ENCODE peak calls at places on chromosome 2, in ten cellular contexts. One of them, this sample, is unnamed.

GRCh38 chr2:68240446-68240845 is 11.9 kb downstream of the PPP3R1 start:
- DNase-seq in NCI-H1436: no peak
- DNase-seq in CD8-positive, alpha-beta T cell: no peak
- DNase-seq in CD8-positive, alpha-beta memory T cell: no peak
- DNase-seq in HFFc6: no peak
- DNase-seq in renal cortical epithelial cell: no peak
- DNase-seq in NCI-H1092: no peak
- DNase-seq in uterus: no peak
- DNase-seq in activated naive CD4-positive, alpha-beta T cell treated with anti-CD3 and anti-CD28 coated beads, Interleukin-2, amount 50 U/mL, for 72 hours: no peak
- DNase-seq in activated T-cell treated with anti-CD3 and anti-CD28 coated beads, Interleukin-2, amount 50 U/mL, for 24 hours: no peak
- DNase-seq in this sample: no peak

GRCh38 chr2:133266926-133267590 is 301.2 kb downstream of the NCKAP5 start:
- DNase-seq in NCI-H1436: no peak
- DNase-seq in CD8-positive, alpha-beta T cell: no peak
- DNase-seq in CD8-positive, alpha-beta memory T cell: no peak
- DNase-seq in HFFc6: no peak
- DNase-seq in renal cortical epithelial cell: no peak
- DNase-seq in NCI-H1092: no peak
- DNase-seq in uterus: no peak
- DNase-seq in activated naive CD4-positive, alpha-beta T cell treated with anti-CD3 and anti-CD28 coated beads, Interleukin-2, amount 50 U/mL, for 72 hours: no peak
- DNase-seq in activated T-cell treated with anti-CD3 and anti-CD28 coated beads, Interleukin-2, amount 50 U/mL, for 24 hours: no peak
- DNase-seq in this sample: no peak

GRCh38 chr2:219552382-219553167 is 8.7 kb downstream of the TMEM198 start:
- DNase-seq in NCI-H1436: peak
- DNase-seq in CD8-positive, alpha-beta T cell: peak
- DNase-seq in CD8-positive, alpha-beta memory T cell: peak
- DNase-seq in HFFc6: peak
- DNase-seq in renal cortical epithelial cell: peak
- DNase-seq in NCI-H1092: peak
- DNase-seq in uterus: peak
- DNase-seq in activated naive CD4-positive, alpha-beta T cell treated with anti-CD3 and anti-CD28 coated beads, Interleukin-2, amount 50 U/mL, for 72 hours: peak
- DNase-seq in activated T-cell treated with anti-CD3 and anti-CD28 coated beads, Interleukin-2, amount 50 U/mL, for 24 hours: peak
- DNase-seq in this sample: peak

GRCh38 chr2:69830045-69830905 is 815 bp downstream of the GMCL1 start:
- DNase-seq in NCI-H1436: no peak
- DNase-seq in CD8-positive, alpha-beta T cell: peak
- DNase-seq in CD8-positive, alpha-beta memory T cell: peak
- DNase-seq in HFFc6: peak
- DNase-seq in renal cortical epithelial cell: peak
- DNase-seq in NCI-H1092: no peak
- DNase-seq in uterus: no peak
- DNase-seq in activated naive CD4-positive, alpha-beta T cell treated with anti-CD3 and anti-CD28 coated beads, Interleukin-2, amount 50 U/mL, for 72 hours: peak
- DNase-seq in activated T-cell treated with anti-CD3 and anti-CD28 coated beads, Interleukin-2, amount 50 U/mL, for 24 hours: no peak
- DNase-seq in this sample: peak

GRCh38 chr2:38158361-38159128 is 82.6 kb upstream of the CYP1B1 start:
- DNase-seq in NCI-H1436: no peak
- DNase-seq in CD8-positive, alpha-beta T cell: no peak
- DNase-seq in CD8-positive, alpha-beta memory T cell: no peak
- DNase-seq in HFFc6: no peak
- DNase-seq in renal cortical epithelial cell: no peak
- DNase-seq in NCI-H1092: no peak
- DNase-seq in uterus: no peak
- DNase-seq in activated naive CD4-positive, alpha-beta T cell treated with anti-CD3 and anti-CD28 coated beads, Interleukin-2, amount 50 U/mL, for 72 hours: no peak
- DNase-seq in activated T-cell treated with anti-CD3 and anti-CD28 coated beads, Interleukin-2, amount 50 U/mL, for 24 hours: no peak
- DNase-seq in this sample: no peak

GRCh38 chr2:38750011-38750792 is 959 bp downstream of the SRSF7 start:
- DNase-seq in NCI-H1436: peak
- DNase-seq in CD8-positive, alpha-beta T cell: peak
- DNase-seq in CD8-positive, alpha-beta memory T cell: peak
- DNase-seq in HFFc6: no peak
- DNase-seq in renal cortical epithelial cell: no peak
- DNase-seq in NCI-H1092: no peak
- DNase-seq in uterus: peak
- DNase-seq in activated naive CD4-positive, alpha-beta T cell treated with anti-CD3 and anti-CD28 coated beads, Interleukin-2, amount 50 U/mL, for 72 hours: no peak
- DNase-seq in activated T-cell treated with anti-CD3 and anti-CD28 coated beads, Interleukin-2, amount 50 U/mL, for 24 hours: peak
- DNase-seq in this sample: no peak

GRCh38 chr2:102331311-102331980 is 20.1 kb downstream of the IL1RL1 start:
- DNase-seq in NCI-H1436: no peak
- DNase-seq in CD8-positive, alpha-beta T cell: no peak
- DNase-seq in CD8-positive, alpha-beta memory T cell: no peak
- DNase-seq in HFFc6: no peak
- DNase-seq in renal cortical epithelial cell: no peak
- DNase-seq in NCI-H1092: no peak
- DNase-seq in uterus: no peak
- DNase-seq in activated naive CD4-positive, alpha-beta T cell treated with anti-CD3 and anti-CD28 coated beads, Interleukin-2, amount 50 U/mL, for 72 hours: no peak
- DNase-seq in activated T-cell treated with anti-CD3 and anti-CD28 coated beads, Interleukin-2, amount 50 U/mL, for 24 hours: no peak
- DNase-seq in this sample: no peak

GRCh38 chr2:101766871-101767739 is 69.6 kb downstream of the MAP4K4 start:
- DNase-seq in NCI-H1436: no peak
- DNase-seq in CD8-positive, alpha-beta T cell: no peak
- DNase-seq in CD8-positive, alpha-beta memory T cell: no peak
- DNase-seq in HFFc6: peak
- DNase-seq in renal cortical epithelial cell: peak
- DNase-seq in NCI-H1092: no peak
- DNase-seq in uterus: no peak
- DNase-seq in activated naive CD4-positive, alpha-beta T cell treated with anti-CD3 and anti-CD28 coated beads, Interleukin-2, amount 50 U/mL, for 72 hours: no peak
- DNase-seq in activated T-cell treated with anti-CD3 and anti-CD28 coated beads, Interleukin-2, amount 50 U/mL, for 24 hours: no peak
- DNase-seq in this sample: no peak

GRCh38 chr2:230928701-230929380 is 3.8 kb upstream of the GPR55 start:
- DNase-seq in NCI-H1436: no peak
- DNase-seq in CD8-positive, alpha-beta T cell: no peak
- DNase-seq in CD8-positive, alpha-beta memory T cell: no peak
- DNase-seq in HFFc6: no peak
- DNase-seq in renal cortical epithelial cell: no peak
- DNase-seq in NCI-H1092: no peak
- DNase-seq in uterus: no peak
- DNase-seq in activated naive CD4-positive, alpha-beta T cell treated with anti-CD3 and anti-CD28 coated beads, Interleukin-2, amount 50 U/mL, for 72 hours: no peak
- DNase-seq in activated T-cell treated with anti-CD3 and anti-CD28 coated beads, Interleukin-2, amount 50 U/mL, for 24 hours: peak
- DNase-seq in this sample: no peak

GRCh38 chr2:63950414-63950813 is 68.8 kb downstream of the VPS54 start:
- DNase-seq in NCI-H1436: no peak
- DNase-seq in CD8-positive, alpha-beta T cell: no peak
- DNase-seq in CD8-positive, alpha-beta memory T cell: no peak
- DNase-seq in HFFc6: no peak
- DNase-seq in renal cortical epithelial cell: no peak
- DNase-seq in NCI-H1092: no peak
- DNase-seq in uterus: no peak
- DNase-seq in activated naive CD4-positive, alpha-beta T cell treated with anti-CD3 and anti-CD28 coated beads, Interleukin-2, amount 50 U/mL, for 72 hours: no peak
- DNase-seq in activated T-cell treated with anti-CD3 and anti-CD28 coated beads, Interleukin-2, amount 50 U/mL, for 24 hours: no peak
- DNase-seq in this sample: no peak

GRCh38 chr2:67165141-67165990 is 231.8 kb upstream of the ETAA1 start:
- DNase-seq in NCI-H1436: no peak
- DNase-seq in CD8-positive, alpha-beta T cell: no peak
- DNase-seq in CD8-positive, alpha-beta memory T cell: no peak
- DNase-seq in HFFc6: no peak
- DNase-seq in renal cortical epithelial cell: no peak
- DNase-seq in NCI-H1092: no peak
- DNase-seq in uterus: no peak
- DNase-seq in activated naive CD4-positive, alpha-beta T cell treated with anti-CD3 and anti-CD28 coated beads, Interleukin-2, amount 50 U/mL, for 72 hours: no peak
- DNase-seq in activated T-cell treated with anti-CD3 and anti-CD28 coated beads, Interleukin-2, amount 50 U/mL, for 24 hours: no peak
- DNase-seq in this sample: no peak

GRCh38 chr2:198309673-198310280 is 505.4 kb downstream of the PLCL1 start:
- DNase-seq in NCI-H1436: peak
- DNase-seq in CD8-positive, alpha-beta T cell: peak
- DNase-seq in CD8-positive, alpha-beta memory T cell: peak
- DNase-seq in HFFc6: peak
- DNase-seq in renal cortical epithelial cell: peak
- DNase-seq in NCI-H1092: peak
- DNase-seq in uterus: no peak
- DNase-seq in activated naive CD4-positive, alpha-beta T cell treated with anti-CD3 and anti-CD28 coated beads, Interleukin-2, amount 50 U/mL, for 72 hours: no peak
- DNase-seq in activated T-cell treated with anti-CD3 and anti-CD28 coated beads, Interleukin-2, amount 50 U/mL, for 24 hours: peak
- DNase-seq in this sample: no peak

GRCh38 chr2:182592691-182593393 is 123.2 kb upstream of the DNAJC10 start:
- DNase-seq in NCI-H1436: no peak
- DNase-seq in CD8-positive, alpha-beta T cell: no peak
- DNase-seq in CD8-positive, alpha-beta memory T cell: no peak
- DNase-seq in HFFc6: no peak
- DNase-seq in renal cortical epithelial cell: no peak
- DNase-seq in NCI-H1092: no peak
- DNase-seq in uterus: no peak
- DNase-seq in activated naive CD4-positive, alpha-beta T cell treated with anti-CD3 and anti-CD28 coated beads, Interleukin-2, amount 50 U/mL, for 72 hours: no peak
- DNase-seq in activated T-cell treated with anti-CD3 and anti-CD28 coated beads, Interleukin-2, amount 50 U/mL, for 24 hours: no peak
- DNase-seq in this sample: no peak

GRCh38 chr2:179677148-179677688 is 184.2 kb downstream of the ZNF385B start:
- DNase-seq in NCI-H1436: no peak
- DNase-seq in CD8-positive, alpha-beta T cell: no peak
- DNase-seq in CD8-positive, alpha-beta memory T cell: no peak
- DNase-seq in HFFc6: peak
- DNase-seq in renal cortical epithelial cell: no peak
- DNase-seq in NCI-H1092: no peak
- DNase-seq in uterus: no peak
- DNase-seq in activated naive CD4-positive, alpha-beta T cell treated with anti-CD3 and anti-CD28 coated beads, Interleukin-2, amount 50 U/mL, for 72 hours: no peak
- DNase-seq in activated T-cell treated with anti-CD3 and anti-CD28 coated beads, Interleukin-2, amount 50 U/mL, for 24 hours: no peak
- DNase-seq in this sample: no peak

GRCh38 chr2:43948370-43948769 is 47.4 kb downstream of the LRPPRC start:
- DNase-seq in NCI-H1436: no peak
- DNase-seq in CD8-positive, alpha-beta T cell: no peak
- DNase-seq in CD8-positive, alpha-beta memory T cell: no peak
- DNase-seq in HFFc6: no peak
- DNase-seq in renal cortical epithelial cell: peak
- DNase-seq in NCI-H1092: no peak
- DNase-seq in uterus: no peak
- DNase-seq in activated naive CD4-positive, alpha-beta T cell treated with anti-CD3 and anti-CD28 coated beads, Interleukin-2, amount 50 U/mL, for 72 hours: no peak
- DNase-seq in activated T-cell treated with anti-CD3 and anti-CD28 coated beads, Interleukin-2, amount 50 U/mL, for 24 hours: no peak
- DNase-seq in this sample: no peak

GRCh38 chr2:47300609-47301276 is 102.2 kb upstream of the MSH2 start:
- DNase-seq in NCI-H1436: no peak
- DNase-seq in CD8-positive, alpha-beta T cell: no peak
- DNase-seq in CD8-positive, alpha-beta memory T cell: no peak
- DNase-seq in HFFc6: no peak
- DNase-seq in renal cortical epithelial cell: no peak
- DNase-seq in NCI-H1092: no peak
- DNase-seq in uterus: no peak
- DNase-seq in activated naive CD4-positive, alpha-beta T cell treated with anti-CD3 and anti-CD28 coated beads, Interleukin-2, amount 50 U/mL, for 72 hours: no peak
- DNase-seq in activated T-cell treated with anti-CD3 and anti-CD28 coated beads, Interleukin-2, amount 50 U/mL, for 24 hours: no peak
- DNase-seq in this sample: no peak

GRCh38 chr2:215280326-215280725 is 31.5 kb upstream of the ATIC start:
- DNase-seq in NCI-H1436: no peak
- DNase-seq in CD8-positive, alpha-beta T cell: no peak
- DNase-seq in CD8-positive, alpha-beta memory T cell: no peak
- DNase-seq in HFFc6: peak
- DNase-seq in renal cortical epithelial cell: peak
- DNase-seq in NCI-H1092: no peak
- DNase-seq in uterus: no peak
- DNase-seq in activated naive CD4-positive, alpha-beta T cell treated with anti-CD3 and anti-CD28 coated beads, Interleukin-2, amount 50 U/mL, for 72 hours: no peak
- DNase-seq in activated T-cell treated with anti-CD3 and anti-CD28 coated beads, Interleukin-2, amount 50 U/mL, for 24 hours: no peak
- DNase-seq in this sample: no peak

GRCh38 chr2:73089270-73090030 is 17.9 kb upstream of the SFXN5 start:
- DNase-seq in NCI-H1436: no peak
- DNase-seq in CD8-positive, alpha-beta T cell: no peak
- DNase-seq in CD8-positive, alpha-beta memory T cell: no peak
- DNase-seq in HFFc6: peak
- DNase-seq in renal cortical epithelial cell: peak
- DNase-seq in NCI-H1092: no peak
- DNase-seq in uterus: peak
- DNase-seq in activated naive CD4-positive, alpha-beta T cell treated with anti-CD3 and anti-CD28 coated beads, Interleukin-2, amount 50 U/mL, for 72 hours: no peak
- DNase-seq in activated T-cell treated with anti-CD3 and anti-CD28 coated beads, Interleukin-2, amount 50 U/mL, for 24 hours: no peak
- DNase-seq in this sample: peak

This sample was measured in right atrium auricular region.